ENCODE peak calls at places on chromosomes 4 and X, in ten cellular contexts. P is fibroblast of lung; I is tibial artery; T is hepatocyte; B is left lung; Z is naive thymus-derived CD4-positive, alpha-beta T cell; E is adrenal gland; J is right atrium auricular region; D is cardiac muscle cell; X is GM23248. L is an unnamed sample.

GRCh38 chr4:172390341-172390740 is 577.1 kb downstream of the GALNTL6 start:
- DNase-seq in P (no peak), I (no peak), T (no peak), B (no peak), Z (no peak), E (no peak), J (no peak), D (no peak), X (no peak), L (no peak)

GRCh38 chr4:116018831-116019230 is 905.4 kb upstream of the NDST4 start:
- DNase-seq in P (no peak), I (no peak), T (no peak), B (no peak), Z (no peak), E (no peak), J (no peak), D (no peak), X (no peak), L (no peak)

GRCh38 chrX:134416106-134416505 is 43.9 kb upstream of the HPRT1 start:
- DNase-seq in P (no peak), I (no peak), T (no peak), B (no peak), Z (no peak), E (no peak), J (no peak), D (no peak), X (no peak), L (no peak)

GRCh38 chr4:146514651-146515379 is 6.9 kb downstream of the SLC10A7 start:
- DNase-seq in P (no peak), I (no peak), T (no peak), B (no peak), Z (no peak), E (no peak), J (no peak), D (no peak), X (no peak), L (peak)

GRCh38 chrX:134236690-134237362 is at the start of gene CCDC160:
- DNase-seq in P (peak), I (no peak), T (peak), B (peak), Z (no peak), E (peak), J (no peak), D (peak), X (peak), L (peak)

GRCh38 chrX:129665916-129666644 is 11.3 kb upstream of the APLN start:
- DNase-seq in P (peak), I (no peak), T (no peak), B (no peak), Z (no peak), E (peak), J (no peak), D (no peak), X (peak), L (peak)

GRCh38 chrX:115582871-115583729 is 22.1 kb downstream of the PLS3 start:
- DNase-seq in P (peak), I (no peak), T (peak), B (no peak), Z (no peak), E (no peak), J (no peak), D (peak), X (peak), L (peak)

GRCh38 chrX:39258331-39258730 is 457.1 kb downstream of the MID1IP1 start:
- DNase-seq in P (no peak), I (no peak), T (no peak), B (no peak), Z (no peak), E (no peak), J (no peak), D (peak), X (peak), L (peak)

GRCh38 chr4:94228488-94229216 is 21.0 kb downstream of the SMARCAD1 start:
- DNase-seq in P (peak), I (no peak), T (no peak), B (no peak), Z (no peak), E (no peak), J (no peak), D (no peak), X (no peak), L (no peak)

GRCh38 chr4:2794707-2795557 is 2.0 kb downstream of the SH3BP2 start:
- DNase-seq in P (peak), I (peak), T (peak), B (peak), Z (no peak), E (peak), J (no peak), D (no peak), X (peak), L (no peak)

GRCh38 chrX:41184312-41184711 is 99.1 kb downstream of the USP9X start:
- DNase-seq in P (no peak), I (no peak), T (no peak), B (no peak), Z (no peak), E (no peak), J (no peak), D (peak), X (no peak), L (no peak)

GRCh38 chrX:154603438-154604430 is 15.3 kb downstream of the CTAG1B start:
- DNase-seq in P (peak), I (no peak), T (peak), B (peak), Z (no peak), E (no peak), J (no peak), D (no peak), X (peak), L (peak)

GRCh38 chr4:100366213-100366612 is 151.6 kb downstream of the EMCN start:
- DNase-seq in P (no peak), I (no peak), T (no peak), B (no peak), Z (no peak), E (no peak), J (no peak), D (no peak), X (no peak), L (no peak)

GRCh38 chrX:69093960-69094935 is 71.0 kb downstream of the PJA1 start:
- DNase-seq in P (peak), I (no peak), T (peak), B (no peak), Z (peak), E (peak), J (no peak), D (peak), X (peak), L (peak)

GRCh38 chrX:70386240-70386639 is 36.9 kb upstream of the GDPD2 start:
- DNase-seq in P (peak), I (no peak), T (no peak), B (no peak), Z (no peak), E (no peak), J (no peak), D (no peak), X (no peak), L (no peak)

GRCh38 chr4:1676605-1677525 is 7.2 kb downstream of the FAM53A start:
- DNase-seq in P (no peak), I (no peak), T (no peak), B (no peak), Z (no peak), E (no peak), J (no peak), D (no peak), X (no peak), L (no peak)

GRCh38 chr4:38078590-38079381 is 118.6 kb downstream of the PTTG2 start:
- DNase-seq in P (peak), I (no peak), T (peak), B (no peak), Z (no peak), E (no peak), J (no peak), D (no peak), X (peak), L (no peak)

GRCh38 chr4:189092596-189092995 is 848.1 kb upstream of the FRG1 start:
- DNase-seq in P (peak), I (no peak), T (no peak), B (no peak), Z (no peak), E (no peak), J (no peak), D (no peak), X (peak), L (no peak)

GRCh38 chr4:32472918-32473317 is 1752.7 kb downstream of the PCDH7 start:
- DNase-seq in P (no peak), I (no peak), T (no peak), B (no peak), Z (no peak), E (no peak), J (no peak), D (no peak), X (no peak), L (peak)

GRCh38 chrX:115939070-115939469 is 231.5 kb upstream of the AGTR2 start:
- DNase-seq in P (no peak), I (no peak), T (no peak), B (no peak), Z (no peak), E (no peak), J (no peak), D (no peak), X (no peak), L (no peak)

DNA sequence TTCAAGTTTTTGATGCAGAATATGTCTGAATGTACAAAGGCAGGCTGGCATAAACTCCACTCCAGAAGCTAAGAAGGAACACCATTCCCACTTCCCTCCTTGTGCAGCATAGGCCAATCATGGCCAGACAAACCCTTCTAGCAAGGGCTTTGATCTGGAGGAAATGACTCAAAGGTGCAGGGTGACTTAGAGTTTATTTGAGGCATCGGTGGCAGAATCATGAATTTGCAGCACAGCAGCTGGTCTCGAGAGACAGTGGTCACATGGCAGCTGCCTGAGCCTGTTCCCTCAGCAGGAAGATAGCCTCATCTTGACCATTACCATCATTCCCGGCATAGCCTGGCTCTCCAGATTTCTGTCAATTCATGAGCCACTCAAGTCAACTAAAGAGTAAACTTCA is 154.5 kb downstream of the ATP10D start:
- DNase-seq in P (no peak), I (no peak), T (no peak), B (no peak), Z (no peak), E (no peak), J (no peak), D (no peak), X (peak), L (no peak)
- H3K27ac ChIP-seq in P (no peak), I (no peak), T (no peak), B (no peak), Z (no peak), E (no peak), J (no peak), D (no peak), X (no peak), L (no peak)

DNA sequence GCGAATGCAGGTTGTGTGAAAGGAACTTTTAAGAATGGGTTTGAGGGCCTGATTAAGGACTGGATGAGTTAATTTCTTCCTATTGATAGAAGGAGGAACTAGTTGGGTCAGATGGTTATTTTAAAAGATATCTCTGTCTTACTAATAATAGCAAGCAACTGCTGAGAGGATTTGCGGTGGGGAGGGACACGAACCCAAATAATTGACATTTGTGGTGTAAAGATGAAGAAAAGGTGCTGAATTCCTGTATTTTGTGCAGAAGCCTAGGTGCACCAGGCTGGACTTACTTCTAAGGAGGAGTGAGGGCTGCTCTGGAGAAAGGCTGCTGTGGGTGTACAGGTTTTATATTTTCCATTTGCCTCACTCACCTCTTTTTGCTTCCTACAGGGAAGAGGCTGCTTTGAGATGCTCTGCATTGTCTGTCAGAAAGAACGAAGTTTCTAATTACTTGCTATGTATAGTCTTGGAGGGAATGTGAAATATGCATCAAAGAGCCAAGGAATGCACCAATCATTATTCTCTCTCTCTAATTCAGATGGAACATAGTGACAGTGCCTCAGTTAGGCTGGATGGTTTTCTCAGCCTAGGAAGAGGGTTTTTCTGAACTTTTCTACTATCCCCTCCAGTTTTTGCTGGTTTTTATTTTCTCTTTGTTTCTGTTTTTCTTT is 106.9 kb upstream of the SLC4A4 start:
- DNase-seq in P (no peak), I (no peak), T (no peak), B (no peak), Z (no peak), E (no peak), J (no peak), D (no peak), X (no peak), L (no peak)
- H3K27ac ChIP-seq in P (peak), I (peak), T (no peak), B (peak), Z (no peak), E (no peak), J (peak), D (no peak), X (no peak), L (no peak)

GRCh38 chr4:119189638-119190037 is 22.9 kb upstream of the USP53 start:
- DNase-seq in P (peak), I (no peak), T (peak), B (no peak), Z (no peak), E (no peak), J (no peak), D (no peak), X (peak), L (no peak)
- H3K27ac ChIP-seq in P (no peak), I (peak), T (peak), B (no peak), Z (no peak), E (no peak), J (peak), D (no peak), X (no peak), L (no peak)

DNA sequence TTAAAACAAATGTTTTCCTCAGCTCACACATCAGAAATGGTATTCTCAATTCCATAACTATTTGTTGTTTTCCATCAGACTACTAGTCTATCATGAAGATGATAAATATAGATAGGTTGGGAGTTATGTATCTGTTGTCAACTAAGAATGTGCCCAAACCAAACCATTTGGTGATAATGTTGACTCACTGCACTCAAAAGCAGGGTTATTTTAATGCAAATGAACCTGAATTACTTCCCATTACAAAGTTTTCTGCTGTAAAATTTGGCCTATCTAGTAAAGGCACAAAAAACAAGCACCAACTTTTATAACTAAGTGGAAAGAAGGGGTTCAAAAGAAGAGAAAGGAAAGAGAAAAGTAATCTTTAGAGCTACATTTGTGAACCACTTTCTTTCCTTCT is 93.5 kb downstream of the TBCK start:
- DNase-seq in P (no peak), I (no peak), T (no peak), B (no peak), Z (no peak), E (no peak), J (no peak), D (no peak), X (no peak), L (no peak)
- H3K27ac ChIP-seq in P (no peak), I (no peak), T (no peak), B (no peak), Z (no peak), E (no peak), J (no peak), D (peak), X (no peak), L (no peak)

GRCh38 chr4:155807021-155807420 is 48.2 kb downstream of the GUCY1B1 start:
- DNase-seq in P (peak), I (no peak), T (no peak), B (no peak), Z (no peak), E (no peak), J (no peak), D (no peak), X (peak), L (peak)
- H3K27ac ChIP-seq in P (no peak), I (no peak), T (no peak), B (no peak), Z (no peak), E (no peak), J (no peak), D (no peak), X (peak), L (peak)

GRCh38 chr4:175813841-175814240 is 1.8 kb upstream of the GPM6A start:
- DNase-seq in P (no peak), I (no peak), T (no peak), B (no peak), Z (no peak), E (no peak), J (no peak), D (no peak), X (no peak), L (no peak)
- H3K27ac ChIP-seq in P (no peak), I (no peak), T (no peak), B (no peak), Z (no peak), E (no peak), J (no peak), D (no peak), X (no peak), L (no peak)

GRCh38 chrX:153102436-153102835 is 30.2 kb downstream of the PNMA6A start:
- DNase-seq in P (no peak), I (no peak), T (no peak), B (no peak), Z (no peak), E (no peak), J (no peak), D (no peak), X (no peak), L (no peak)
- H3K27ac ChIP-seq in P (no peak), I (no peak), T (no peak), B (no peak), Z (no peak), E (no peak), J (no peak), D (no peak), X (no peak), L (no peak)

DNA sequence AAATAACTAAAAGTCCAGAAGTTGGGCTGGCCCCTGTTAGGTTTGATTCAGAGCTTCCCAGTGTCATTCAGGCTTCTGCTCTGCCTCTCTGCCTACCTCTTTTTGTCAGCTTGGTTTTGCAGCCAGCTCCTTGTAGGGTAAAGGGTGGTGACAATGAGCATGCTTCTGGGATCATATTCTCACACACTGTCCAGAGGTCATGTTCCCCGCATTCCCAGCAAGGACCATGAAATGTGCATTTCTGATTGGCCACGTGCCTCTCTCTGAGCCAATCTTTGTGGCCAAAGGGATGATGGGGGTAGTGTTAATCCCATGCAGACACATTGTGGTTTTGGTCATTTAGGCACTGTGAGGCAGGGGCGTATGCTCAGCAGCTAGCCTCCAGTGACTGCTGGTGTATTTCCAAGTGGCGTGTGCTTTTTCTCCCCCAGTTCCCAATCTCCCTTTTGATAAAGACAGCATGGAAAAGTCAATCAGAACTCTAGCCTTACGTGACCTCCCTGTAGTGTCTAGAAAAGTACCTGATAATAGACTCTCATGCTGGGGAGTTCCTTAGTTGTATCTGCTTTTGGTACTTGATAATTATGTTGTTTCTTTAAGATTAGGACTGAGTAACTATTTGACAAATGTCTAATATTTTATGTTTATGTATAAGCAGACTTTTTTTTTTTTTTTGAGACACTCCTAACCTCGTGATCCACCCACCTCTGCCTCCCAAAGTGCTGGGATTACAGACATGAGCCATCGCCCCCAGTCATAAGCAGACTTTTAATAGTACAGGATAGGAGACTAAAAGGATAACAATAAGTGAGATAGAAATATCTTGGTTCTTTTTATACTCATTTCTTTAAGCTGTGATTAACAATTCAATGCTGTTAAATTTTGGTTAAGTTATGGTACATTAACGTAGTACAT is 57.8 kb downstream of the KIAA0232 start:
- DNase-seq in P (peak), I (no peak), T (peak), B (no peak), Z (no peak), E (no peak), J (no peak), D (peak), X (peak), L (peak)
- H3K27ac ChIP-seq in P (no peak), I (no peak), T (peak), B (no peak), Z (no peak), E (no peak), J (peak), D (peak), X (no peak), L (peak)

L was measured in SJCRH30.